ENCODE peak calls at places on chromosomes 13 and 19, in six cellular contexts. S, Q, I, R, F and G are unnamed samples.

GRCh38 chr19:46081928-46082727 is 41.3 kb upstream of the IGFL4 start:
- DNase-seq in I (no peak), Q (no peak), F (peak), R (no peak), S (peak), G (no peak)

GRCh38 chr13:87656311-87656710 is 14.9 kb upstream of the SLITRK5 start:
- DNase-seq in I (no peak), S (no peak), F (no peak), Q (no peak), R (no peak), G (no peak)

GRCh38 chr19:12513531-12514061 is 29.0 kb upstream of the ZNF709 start:
- DNase-seq in I (no peak), F (peak), R (peak), Q (peak), S (no peak), G (no peak)

GRCh38 chr19:55635334-55635717 is 5.5 kb upstream of the ZNF580 start:
- DNase-seq in F (peak), S (no peak), Q (no peak), I (no peak), R (no peak), G (no peak)

GRCh38 chr19:34181111-34181864 is 9.0 kb downstream of the LSM14A start:
- DNase-seq in F (no peak), R (no peak), I (no peak), S (no peak), Q (no peak), G (no peak)

GRCh38 chr13:97934590-97934989 is 18.9 kb upstream of the IPO5 start:
- DNase-seq in R (no peak), F (no peak), I (no peak), S (no peak), Q (peak), G (no peak)

GRCh38 chr19:38742906-38743305 is 1.4 kb downstream of the CAPN12 start:
- DNase-seq in R (no peak), Q (no peak), S (no peak), F (no peak), I (no peak), G (no peak)

GRCh38 chr13:51827254-51827653 is 17.7 kb downstream of the TMEM272 start:
- DNase-seq in Q (no peak), R (no peak), F (no peak), I (no peak), S (no peak), G (no peak)

GRCh38 chr19:33226550-33227241 is 1.0 kb upstream of the SLC7A10 start:
- DNase-seq in R (no peak), Q (peak), I (no peak), F (no peak), S (no peak), G (no peak)

GRCh38 chr19:35757231-35757748 is 461 bp upstream of the HSPB6 start:
- DNase-seq in Q (peak), R (peak), S (peak), I (no peak), F (peak), G (peak)

GRCh38 chr19:44890366-44891015 is 563 bp upstream of the TOMM40 start:
- DNase-seq in I (peak), Q (peak), F (no peak), S (peak), R (no peak), G (no peak)

GRCh38 chr19:44889830-44890365 is 1.2 kb upstream of the TOMM40 start:
- DNase-seq in I (no peak), Q (no peak), F (no peak), R (no peak), S (no peak), G (no peak)

GRCh38 chr19:44892932-44893331 is 1.9 kb downstream of the TOMM40 start:
- DNase-seq in S (no peak), R (no peak), I (no peak), Q (no peak), F (no peak), G (no peak)

GRCh38 chr19:44893704-44894103 is 2.6 kb downstream of the TOMM40 start:
- DNase-seq in R (no peak), I (no peak), S (no peak), Q (no peak), F (no peak), G (no peak)

GRCh38 chr19:44891016-44891882 is at the start of gene TOMM40:
- DNase-seq in Q (no peak), R (peak), F (peak), I (peak), S (no peak), G (peak)
- TF ChIP-seq POLR2A in Q (no peak), R (peak), F (peak), I (peak), S (peak), G (no peak)

DNA sequence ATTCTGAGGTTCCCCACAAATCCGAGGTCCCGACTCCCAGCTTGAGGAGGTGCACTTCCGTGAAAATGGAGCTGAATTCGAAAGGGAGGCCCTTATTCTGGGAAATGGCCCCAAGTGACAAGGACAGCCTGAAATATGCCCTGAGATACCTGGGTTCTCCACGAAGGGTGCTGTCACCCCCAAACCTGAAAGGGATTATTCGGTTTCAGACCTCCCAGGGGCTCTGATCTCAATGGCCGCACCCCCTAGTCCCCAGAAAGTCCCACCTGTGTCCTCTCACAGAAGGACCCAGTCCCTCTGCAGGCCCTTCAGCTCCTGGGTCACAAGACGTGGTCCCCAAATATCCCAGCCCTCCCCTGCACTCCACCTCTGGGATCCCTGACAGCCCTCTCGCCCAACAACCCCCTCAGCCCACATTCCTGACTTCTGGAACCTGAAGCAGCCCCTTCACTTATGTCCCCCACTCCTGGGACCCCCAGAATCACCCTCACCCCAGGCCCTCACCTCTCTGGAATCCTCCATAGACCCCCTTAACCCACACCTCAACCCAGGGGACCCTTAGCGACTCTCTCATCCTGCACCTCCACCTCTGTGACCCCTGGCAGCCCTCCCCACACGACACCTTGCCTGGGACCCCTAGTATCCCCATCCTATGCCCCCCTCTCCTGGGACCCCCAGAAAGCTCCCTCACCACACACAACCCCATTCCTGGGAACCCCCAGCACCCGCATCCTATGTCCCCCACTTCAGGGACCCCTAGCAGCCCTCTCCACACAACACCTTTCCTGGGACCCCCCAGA is 597 bp downstream of the SYNGR4 start:
- DNase-seq in S (no peak), I (no peak), F (peak), R (no peak), Q (no peak), G (peak)
- H3K4me3 ChIP-seq in S (peak), I (peak), F (peak), R (no peak), Q (peak), G (no peak)

GRCh38 chr19:41882568-41883462 is at the start of gene ARHGEF1:
- DNase-seq in I (no peak), S (no peak), F (peak), R (peak), Q (peak), G (no peak)
- TF ChIP-seq CTCF in I (no peak), S (no peak), F (no peak), R (no peak), Q (no peak), G (no peak)

GRCh38 chr19:4350726-4351125 is 7.4 kb downstream of the MPND start:
- DNase-seq in S (no peak), R (no peak), Q (no peak), I (no peak), F (no peak), G (no peak)
- TF ChIP-seq POLR2A in S (no peak), R (no peak), Q (no peak), I (no peak), F (no peak), G (no peak)